ENCODE peak calls at places on chromosomes 3 and 15, in four cellular contexts. V, Q, G and M are unnamed samples.

GRCh38 chr15:66827039-66827697 is 125.1 kb downstream of the SMAD6 start:
- DNase-seq in Q (no peak), G (no peak), V (no peak), M (no peak)

GRCh38 chr15:64464271-64465005 is 4.1 kb downstream of the ZNF609 start:
- DNase-seq in Q (no peak), V (no peak), G (no peak), M (peak; percentile 19)

GRCh38 chr15:51697150-51697549 is 15.8 kb downstream of the SCG3 start:
- DNase-seq in G (no peak), V (no peak), Q (no peak), M (no peak)

GRCh38 chr3:69867941-69868505 is 128.8 kb downstream of the MITF start:
- DNase-seq in G (no peak), Q (no peak), V (no peak), M (no peak)

GRCh38 chr3:42025388-42026138 is 63.7 kb upstream of the ULK4 start:
- DNase-seq in G (no peak), V (no peak), Q (no peak), M (peak; percentile 89)

GRCh38 chr3:109432833-109433232 is 95.5 kb upstream of the DPPA4 start:
- DNase-seq in Q (no peak), G (no peak), V (no peak), M (no peak)

GRCh38 chr3:134462236-134463059 is 23.3 kb downstream of the ANAPC13 start:
- DNase-seq in V (no peak), G (no peak), Q (no peak), M (no peak)

GRCh38 chr15:89051875-89052274 is 36.4 kb upstream of the ABHD2 start:
- DNase-seq in V (no peak), Q (peak; percentile 12), G (no peak), M (no peak)

GRCh38 chr3:138890555-138891187 is 55.9 kb upstream of the PIK3CB start:
- DNase-seq in V (no peak), G (no peak), Q (no peak), M (no peak)

GRCh38 chr3:195446359-195446758 is 3.5 kb upstream of the ACAP2 start:
- DNase-seq in V (no peak), G (no peak), Q (no peak), M (peak; percentile 48)

GRCh38 chr15:37880009-37880834 is 54.2 kb upstream of the TMCO5A start:
- DNase-seq in V (no peak), G (peak; percentile 12), Q (peak; percentile 7), M (peak; percentile 26)

GRCh38 chr3:195549931-195550519 is 6.9 kb upstream of the PPP1R2 start:
- DNase-seq in G (peak; percentile 91), V (peak; percentile 87), Q (peak; percentile 44), M (peak; percentile 62)

GRCh38 chr15:98025237-98025636 is 64.7 kb downstream of the ARRDC4 start:
- DNase-seq in Q (no peak), G (no peak), V (no peak), M (no peak)

GRCh38 chr3:98602078-98602678 is 8.8 kb upstream of the CPOX start:
- DNase-seq in V (no peak), Q (peak; percentile 53), G (peak; percentile 55), M (peak; percentile 57)

GRCh38 chr15:40307421-40308165 is at the start of gene PLCB2:
- DNase-seq in Q (peak; percentile 14), V (peak; percentile 72), G (peak; percentile 85), M (peak; percentile 34)

GRCh38 chr3:78344918-78345317 is 1305.0 kb downstream of the ROBO2 start:
- DNase-seq in G (no peak), Q (no peak), V (no peak), M (no peak)

GRCh38 chr15:38707802-38708671 is 143.4 kb upstream of the RASGRP1 start:
- DNase-seq in V (peak; percentile 40), G (peak; percentile 73), Q (peak; percentile 39), M (peak; percentile 71)

GRCh38 chr15:92709064-92709463 is 53.5 kb upstream of the FAM174B start:
- DNase-seq in V (no peak), Q (no peak), G (no peak), M (no peak)

GRCh38 chr15:47300035-47300434 is 417.3 kb upstream of the SEMA6D start:
- DNase-seq in Q (no peak), G (no peak), V (no peak), M (no peak)

GRCh38 chr3:73868688-73869315 is 244.1 kb upstream of the PDZRN3 start:
- DNase-seq in Q (peak; percentile 12), G (no peak), V (no peak), M (peak; percentile 35)

GRCh38 chr3:65402597-65402996 is 636.1 kb downstream of the MAGI1 start:
- DNase-seq in V (no peak), G (no peak), Q (no peak), M (no peak)

GRCh38 chr3:5510300-5510699 is 322.8 kb downstream of the EDEM1 start:
- DNase-seq in Q (no peak), G (no peak), V (no peak), M (no peak)

GRCh38 chr15:69756440-69756839 is 303.8 kb downstream of the RPLP1 start:
- DNase-seq in Q (no peak), V (no peak), G (no peak), M (no peak)

GRCh38 chr15:65980824-65981456 is 111.6 kb downstream of the RAB11A start:
- DNase-seq in V (no peak), Q (peak; percentile 30), G (peak; percentile 24), M (peak; percentile 72)

GRCh38 chr3:113132571-113132996 is 78.8 kb upstream of the BOC start:
- DNase-seq in V (no peak), G (no peak), Q (peak; percentile 1), M (no peak)

GRCh38 chr15:46126581-46126980 is 491.8 kb downstream of the SQOR start:
- DNase-seq in G (no peak), V (no peak), Q (no peak), M (no peak)

GRCh38 chr3:191356586-191357439 is 26.5 kb upstream of the UTS2B start:
- DNase-seq in V (no peak), Q (no peak), G (no peak), M (peak; percentile 12)

GRCh38 chr3:17190353-17191078 is 305.8 kb downstream of the PLCL2 start:
- DNase-seq in V (no peak), G (no peak), Q (no peak), M (no peak)

GRCh38 chr3:55968331-55968730 is 481.2 kb upstream of the WNT5A start:
- DNase-seq in V (no peak), G (no peak), Q (no peak), M (no peak)

GRCh38 chr3:52374173-52374572 is 58.1 kb downstream of the DNAH1 start:
- DNase-seq in V (no peak), G (no peak), Q (no peak), M (peak; percentile 3)

GRCh38 chr3:194078046-194078445 is 57.9 kb upstream of the HES1 start:
- DNase-seq in Q (no peak), V (no peak), G (no peak), M (no peak)

GRCh38 chr3:56137406-56137805 is 330.9 kb downstream of the ERC2 start:
- DNase-seq in G (no peak), V (no peak), Q (no peak), M (no peak)

GRCh38 chr3:197680955-197681521 is 55.7 kb downstream of the RUBCN start:
- DNase-seq in G (no peak), V (no peak), Q (no peak), M (no peak)

GRCh38 chr15:68781766-68782588 is 38.7 kb downstream of the ANP32A start:
- DNase-seq in G (peak; percentile 61), V (peak; percentile 40), Q (no peak), M (no peak)

DNA sequence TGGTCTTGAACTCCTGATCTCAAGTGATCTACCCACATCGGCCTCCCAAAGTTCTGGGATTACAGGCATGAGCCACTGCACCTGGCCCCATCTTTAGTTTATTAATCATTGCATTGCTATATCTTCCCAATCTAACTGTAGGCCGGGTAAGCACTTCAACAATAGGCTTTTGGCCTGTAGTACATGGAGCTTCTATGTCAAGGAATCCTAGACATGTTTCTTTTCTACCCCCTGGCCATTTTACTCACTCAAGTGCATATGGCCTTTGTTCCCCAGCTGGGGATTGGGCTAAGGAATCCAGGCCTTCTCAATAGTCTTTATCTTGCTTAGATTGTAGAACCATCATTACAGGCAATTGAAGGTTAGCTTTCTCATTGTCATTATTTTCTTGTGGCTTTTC is 122.3 kb upstream of the MBNL1 start:
- DNase-seq in G (no peak), V (no peak), Q (no peak), M (no peak)
- H3K27ac ChIP-seq in G (no peak overlapping the region), V (no peak overlapping the region), Q (no peak overlapping the region), M (no peak overlapping the region)

GRCh38 chr3:37861540-37862051 is at the start of gene CTDSPL:
- DNase-seq in V (no peak), G (no peak), Q (peak; percentile 21), M (peak; percentile 71)

GRCh38 chr3:37859908-37860199 is 1.8 kb upstream of the CTDSPL start:
- DNase-seq in G (no peak), Q (no peak), V (no peak), M (no peak)

GRCh38 chr3:37856381-37856780 is 5.3 kb upstream of the CTDSPL start:
- DNase-seq in Q (no peak), G (no peak), V (no peak), M (no peak)

GRCh38 chr3:37859354-37859753 is 2.3 kb upstream of the CTDSPL start:
- DNase-seq in V (no peak), G (no peak), Q (no peak), M (no peak)

DNA sequence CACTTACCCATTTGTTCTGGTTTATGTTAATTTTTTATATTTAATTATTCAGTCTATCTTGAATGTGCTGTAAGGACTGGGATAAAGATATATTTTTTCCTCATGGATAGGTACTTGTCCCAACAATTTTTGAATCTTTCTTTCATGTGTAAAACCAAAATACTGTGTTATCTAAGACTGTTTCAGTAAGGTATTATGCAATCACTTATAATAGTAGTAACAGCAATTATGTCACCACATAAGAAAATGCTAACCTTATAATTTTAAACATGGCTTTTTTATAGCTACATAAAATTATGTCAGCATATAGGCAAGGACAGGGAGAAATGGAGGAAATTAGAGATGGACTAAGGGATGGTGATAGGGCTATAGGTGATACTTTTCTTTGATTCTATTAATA is 2.9 kb upstream of the CTDSPL start:
- DNase-seq in V (no peak), G (no peak), Q (no peak), M (no peak)
- H3K4me1 ChIP-seq in V (peaks cover 13% of the 10 kb centered on the region), G (peaks cover 13% of the 10 kb centered on the region), Q (peaks cover 25% of the 10 kb centered on the region), M (no peaks in the 10 kb centered on the region)

GRCh38 chr3:13479582-13480339 is at the start of gene HDAC11:
- DNase-seq in V (peak; percentile 99), Q (peak; percentile 94), G (peak; percentile 96), M (peak; percentile 98)
- H3K27ac ChIP-seq in V (peak within 1 kb of the TSS; percentile 90), Q (peak within 1 kb of the TSS; percentile 95), G (peak within 1 kb of the TSS; percentile 86), M (peak within 1 kb of the TSS; percentile 80)

DNA sequence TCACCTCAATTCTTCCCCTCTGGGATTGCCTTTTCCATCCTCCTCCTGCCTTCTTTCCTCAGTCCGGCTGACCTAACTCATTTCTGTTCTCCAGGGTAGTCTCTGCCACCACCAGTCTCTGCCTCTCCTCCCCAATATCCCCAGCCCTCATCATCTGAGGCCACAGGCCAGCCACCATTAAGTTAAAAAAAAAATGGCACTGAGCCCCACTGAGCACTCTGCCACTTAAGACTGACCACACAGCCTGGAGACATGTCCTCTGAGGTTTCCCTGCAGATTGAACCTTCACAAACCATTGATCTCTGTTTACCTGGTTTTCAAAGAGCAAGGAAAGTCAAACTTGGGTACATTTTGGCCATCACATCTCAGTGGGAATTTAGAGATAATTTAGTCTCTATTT is 13.6 kb downstream of the LRRC2 start:
- DNase-seq in Q (no peak), G (no peak), V (no peak), M (no peak)
- H3K4me1 ChIP-seq in Q (no peaks in the 10 kb centered on the region), G (no peaks in the 10 kb centered on the region), V (no peaks in the 10 kb centered on the region), M (no peaks in the 10 kb centered on the region)

GRCh38 chr15:72162569-72162968 is 35.0 kb downstream of the GRAMD2A start:
- DNase-seq in G (no peak), Q (no peak), V (no peak), M (no peak)
- H3K27ac ChIP-seq in G (no peak overlapping the region), Q (no peak overlapping the region), V (no peak overlapping the region), M (no peak overlapping the region)